ENCODE peak calls at places on chromosomes 5 and 9, in seven cellular contexts. W, C, Z, J, B, Q and K are unnamed samples. For H3K4me1 and H3K36me3, the result is how much of the 10 kb centered on the place peaks cover.

GRCh38 chr5:125411163-125412050 is 665.0 kb upstream of the ZNF608 start:
- DNase-seq in Z (no peak), W (peak), B (peak), Q (no peak), C (peak), J (peak), K (peak)

GRCh38 chr9:23686896-23687295 is 139.1 kb downstream of the ELAVL2 start:
- DNase-seq in Z (no peak), W (no peak), J (peak), Q (no peak), C (no peak), B (no peak), K (no peak)

GRCh38 chr5:53616939-53617549 is 56.6 kb downstream of the NDUFS4 start:
- DNase-seq in B (no peak), Z (no peak), C (peak), W (no peak), Q (no peak), J (peak), K (peak)

GRCh38 chr9:70080481-70081119 is 37.0 kb downstream of the MAMDC2 start:
- DNase-seq in C (peak), J (peak), B (peak), Q (no peak), Z (no peak), W (peak), K (peak)

GRCh38 chr5:81696418-81697397 is 54.2 kb downstream of the SSBP2 start:
- DNase-seq in B (no peak), J (no peak), Z (no peak), C (no peak), Q (no peak), W (no peak), K (no peak)

GRCh38 chr5:95808686-95809413 is 13.7 kb downstream of the GLRX start:
- DNase-seq in B (peak), W (no peak), Z (peak), Q (peak), C (peak), J (no peak), K (peak)

GRCh38 chr5:42749020-42749419 is 7.6 kb upstream of the CCDC152 start:
- DNase-seq in Q (no peak), W (no peak), Z (no peak), J (no peak), C (peak), B (no peak), K (no peak)

GRCh38 chr9:126290871-126291270 is 35.8 kb upstream of the MVB12B start:
- DNase-seq in W (no peak), Z (no peak), J (no peak), Q (no peak), B (no peak), C (no peak), K (no peak)

GRCh38 chr5:145495171-145495570 is 340.0 kb downstream of the PRELID2 start:
- DNase-seq in B (no peak), W (no peak), Z (no peak), C (peak), J (no peak), Q (no peak), K (no peak)

GRCh38 chr9:4674783-4675182 is 4.6 kb upstream of the CDC37L1 start:
- DNase-seq in C (peak), Q (no peak), W (no peak), J (peak), B (peak), Z (no peak), K (peak)

GRCh38 chr5:61051267-61051666 is 106.3 kb downstream of the NDUFAF2 start:
- DNase-seq in C (peak), Z (no peak), J (peak), W (no peak), B (peak), Q (no peak), K (no peak)

GRCh38 chr9:116212986-116213672 is 59.5 kb downstream of the PAPPA start:
- DNase-seq in Q (no peak), W (no peak), C (no peak), B (no peak), J (peak), Z (no peak), K (no peak)

GRCh38 chr5:375921-376871 is 54.7 kb downstream of the AHRR start:
- DNase-seq in C (no peak), B (no peak), J (no peak), Q (no peak), Z (peak), W (no peak), K (peak)

GRCh38 chr5:5159282-5160108 is 19.4 kb downstream of the ADAMTS16 start:
- DNase-seq in C (no peak), Z (no peak), W (no peak), Q (no peak), B (no peak), J (no peak), K (no peak)

GRCh38 chr5:74648835-74649286 is 8.3 kb upstream of the ENC1 start:
- DNase-seq in Z (no peak), C (peak), Q (no peak), J (peak), B (peak), W (peak), K (peak)

GRCh38 chr9:136058152-136058483 is 37.0 kb downstream of the NACC2 start:
- DNase-seq in C (no peak), Z (no peak), W (no peak), J (no peak), Q (no peak), B (no peak), K (peak)

GRCh38 chr5:44365351-44365750 is 23.9 kb downstream of the FGF10 start:
- DNase-seq in Z (no peak), C (peak), Q (no peak), W (no peak), J (no peak), B (peak), K (no peak)

DNA sequence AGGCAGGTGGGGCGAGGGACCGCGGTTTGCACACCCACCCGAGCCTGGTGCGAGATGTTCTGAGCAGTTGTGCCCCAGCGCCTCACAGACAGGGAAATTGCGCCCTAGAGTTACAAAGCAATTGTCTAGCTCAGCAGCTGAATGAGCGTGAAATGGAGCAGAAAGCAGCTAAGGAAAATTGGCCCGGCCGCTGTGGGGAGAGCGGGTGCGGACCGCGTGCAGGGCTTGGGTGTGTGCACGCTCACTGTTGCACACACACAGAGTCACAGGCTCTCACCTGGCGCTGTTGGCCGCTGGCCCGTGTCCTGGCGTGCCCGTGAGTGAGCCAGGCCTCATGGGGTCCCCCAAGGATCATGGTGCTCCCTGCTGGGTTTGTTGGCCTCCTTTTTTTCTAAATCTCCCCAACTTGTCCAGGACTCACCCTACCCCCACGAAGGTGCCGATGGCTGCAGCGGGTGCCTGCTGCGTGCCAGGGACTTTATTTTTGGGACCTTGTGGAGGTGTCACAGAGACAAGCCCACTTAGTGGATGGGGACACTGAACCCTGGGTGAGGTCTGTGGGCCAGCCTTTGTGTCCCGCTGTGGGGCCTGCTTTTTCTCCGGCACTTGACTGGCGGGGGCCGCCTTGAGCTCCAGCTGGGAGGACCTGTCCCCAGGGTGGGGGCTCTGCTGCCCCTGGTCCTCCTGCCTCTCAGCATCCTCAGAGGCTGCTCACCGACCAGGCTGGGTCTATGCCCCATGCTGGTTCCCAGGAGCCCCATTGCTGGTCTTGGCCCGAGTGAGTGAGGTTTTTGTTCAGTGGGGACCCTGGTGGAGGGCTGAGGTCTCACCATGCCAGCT is 5.2 kb downstream of the RXRA start:
- DNase-seq in W (no peak), J (no peak), C (no peak), B (no peak), Z (no peak), Q (no peak), K (peak)
- H3K4me1 ChIP-seq in W (half or more), J (under half), C (under half), B (half or more), Z (half or more), Q (under half), K (under half)

DNA sequence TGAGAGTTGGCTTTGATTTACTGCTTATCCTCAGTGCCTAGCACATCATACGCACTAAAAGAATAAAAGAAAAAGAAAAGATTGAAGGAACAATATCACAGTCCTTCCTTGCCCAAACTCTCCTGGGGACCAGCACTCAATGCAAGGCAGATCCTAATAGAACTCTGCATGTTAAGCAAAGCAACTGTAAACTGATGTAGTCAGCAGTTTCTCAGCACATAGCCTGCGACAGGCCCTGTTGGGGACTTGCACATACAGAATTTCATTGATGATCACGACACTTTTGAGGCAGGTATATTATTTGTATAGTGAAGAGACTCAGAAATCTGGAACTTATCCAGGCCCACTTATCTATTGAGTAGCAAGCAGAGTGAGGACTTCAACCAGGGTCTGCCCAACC is 15.4 kb downstream of the NIPAL4 start:
- DNase-seq in Z (no peak), Q (no peak), B (no peak), C (no peak), W (no peak), J (no peak), K (no peak)
- H3K36me3 ChIP-seq in Z (half or more), Q (under half), B (under half), C (under half), W (under half), J (under half), K (under half)

GRCh38 chr5:177482359-177482795 is 8.9 kb upstream of the DBN1 start:
- DNase-seq in Z (peak), C (peak), W (no peak), Q (no peak), J (no peak), B (no peak), K (no peak)
- H3K4me1 ChIP-seq in Z (under half), C (under half), W (under half), Q (under half), J (under half), B (half or more), K (under half)

DNA sequence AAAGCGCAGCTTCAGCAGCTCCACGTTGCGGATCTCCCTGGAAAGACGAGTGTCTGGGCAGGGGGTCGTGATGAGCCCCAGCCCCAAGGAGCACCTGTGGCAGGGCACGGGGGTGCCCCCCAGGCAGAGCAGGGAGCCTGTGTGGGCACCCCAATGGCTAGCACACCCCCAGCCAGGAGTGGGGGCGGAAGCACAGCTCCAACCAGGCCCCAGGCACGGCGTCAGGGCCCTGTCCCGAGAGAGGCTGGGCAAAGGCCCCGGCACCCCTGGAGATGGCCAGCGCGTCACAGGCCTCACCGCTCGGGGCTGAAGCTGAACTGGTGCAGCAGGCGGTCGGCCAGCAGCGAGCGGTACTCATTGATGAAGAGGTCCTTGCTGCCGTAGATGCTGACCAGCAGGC is 7.9 kb downstream of the ANAPC2 start:
- DNase-seq in C (no peak), J (no peak), Q (no peak), B (no peak), Z (no peak), W (no peak), K (no peak)
- H3K36me3 ChIP-seq in C (under half), J (under half), Q (half or more), B (half or more), Z (half or more), W (under half), K (under half)

GRCh38 chr5:15645376-15645775 is 145.4 kb downstream of the FBXL7 start:
- DNase-seq in W (no peak), J (peak), C (peak), B (peak), Z (no peak), Q (no peak), K (peak)
- H3K4me1 ChIP-seq in W (under half), J (under half), C (under half), B (under half), Z (under half), Q (under half), K (under half)